ENCODE peak calls at places on chromosomes 13 and 19, in ten cellular contexts. E is left ventricle myocardium inferior, G is T-helper 1 cell, A is H9, H is iris pigment epithelial cell, Y is T-cell, W is T-helper 2 cell, K is kidney epithelial cell, I is kidney tubule cell, P is NCI-H1105 treated with DMSO at 0.1 percent for 48 hours. O is an unnamed sample.

GRCh38 chr19:5572556-5573286 is 5.0 kb upstream of the TINCR start:
- DNase-seq in I (no peak), P (no peak), K (no peak), W (no peak), A (no peak), H (no peak), G (no peak), Y (no peak), E (no peak), O (no peak)

GRCh38 chr19:741506-742131 is 9.3 kb upstream of the MISP start:
- DNase-seq in A (peak; percentile 65), K (no peak), H (no peak), Y (no peak), G (no peak), I (no peak), E (no peak), P (no peak), W (no peak), O (peak; percentile 17)

GRCh38 chr13:78131811-78132210 is 213.2 kb upstream of the EDNRB start:
- DNase-seq in W (no peak), A (no peak), G (no peak), I (no peak), H (peak; percentile 9), Y (no peak), P (no peak), K (no peak), E (no peak), O (no peak)

GRCh38 chr13:79281335-79281734 is 124.7 kb downstream of the RBM26 start:
- DNase-seq in H (no peak), W (no peak), G (no peak), A (peak; percentile 73), I (no peak), E (no peak), K (no peak), P (no peak), Y (no peak), O (no peak)

GRCh38 chr13:29801102-29801501 is 49.3 kb downstream of the UBL3 start:
- DNase-seq in P (no peak), Y (no peak), G (no peak), A (no peak), H (no peak), I (no peak), K (no peak), W (no peak), E (no peak), O (no peak)

GRCh38 chr13:29849731-29850212 is 645 bp downstream of the UBL3 start:
- DNase-seq in K (peak; percentile 35), Y (no peak), W (peak; percentile 24), P (no peak), I (peak; percentile 86), E (peak; percentile 45), G (no peak), A (peak; percentile 45), H (peak; percentile 67), O (peak; percentile 41)

GRCh38 chr13:52815330-52815729 is 33.1 kb downstream of the PCDH8 start:
- DNase-seq in E (no peak), Y (no peak), I (no peak), P (no peak), G (no peak), K (no peak), W (no peak), A (no peak), H (no peak), O (no peak)

GRCh38 chr19:45881909-45882528 is 3.9 kb downstream of the IRF2BP1 start:
- DNase-seq in W (no peak), A (peak; percentile 76), Y (no peak), P (peak; percentile 24), G (no peak), I (peak; percentile 43), E (no peak), K (no peak), H (no peak), O (no peak)

GRCh38 chr13:83215627-83216026 is 666.6 kb downstream of the SLITRK1 start:
- DNase-seq in A (no peak), Y (no peak), E (no peak), G (no peak), P (no peak), W (no peak), H (peak; percentile 85), I (peak; percentile 21), K (no peak), O (no peak)

GRCh38 chr13:28489975-28490550 is 4.9 kb downstream of the FLT1 start:
- DNase-seq in E (no peak), H (peak; percentile 61), A (no peak), K (no peak), G (no peak), Y (no peak), I (no peak), W (no peak), P (no peak), O (no peak)

GRCh38 chr19:40423938-40424337 is 1.9 kb downstream of the SERTAD1 start:
- DNase-seq in A (no peak), W (no peak), I (no peak), G (no peak), K (no peak), P (no peak), H (no peak), E (no peak), Y (no peak), O (no peak)